ENCODE peak calls at places on chromosomes 16 and 17, in eight cellular contexts. One of them, this sample, is unnamed. For H3K27me3, the result is how much of the 10 kb centered on the place peaks cover.

GRCh38 chr16:56258508-56259424 is 67.5 kb downstream of the GNAO1 start:
- DNase-seq in AG04450: no peak
- DNase-seq in spleen: no peak
- DNase-seq in uterus: no peak
- DNase-seq in H9: no peak
- DNase-seq in brain microvascular endothelial cell: no peak
- DNase-seq in Peyer's patch: no peak
- DNase-seq in body of pancreas: no peak
- DNase-seq in this sample: no peak

GRCh38 chr17:37322106-37322505 is 53.7 kb upstream of the C17orf78 start:
- DNase-seq in body of pancreas: no peak
- DNase-seq in AG04450: no peak
- DNase-seq in spleen: no peak
- DNase-seq in uterus: no peak
- DNase-seq in Peyer's patch: no peak
- DNase-seq in H9: no peak
- DNase-seq in brain microvascular endothelial cell: no peak
- DNase-seq in this sample: no peak

GRCh38 chr17:31310260-31310659 is 3.6 kb downstream of the EVI2B start:
- DNase-seq in brain microvascular endothelial cell: no peak
- DNase-seq in body of pancreas: no peak
- DNase-seq in H9: no peak
- DNase-seq in AG04450: no peak
- DNase-seq in Peyer's patch: peak
- DNase-seq in spleen: no peak
- DNase-seq in uterus: no peak
- DNase-seq in this sample: no peak

GRCh38 chr17:72684405-72685020 is 408.0 kb downstream of the SLC39A11 start:
- DNase-seq in spleen: no peak
- DNase-seq in brain microvascular endothelial cell: no peak
- DNase-seq in Peyer's patch: no peak
- DNase-seq in AG04450: no peak
- DNase-seq in uterus: no peak
- DNase-seq in H9: no peak
- DNase-seq in body of pancreas: no peak
- DNase-seq in this sample: no peak

GRCh38 chr17:6365187-6365943 is 69.6 kb downstream of the AIPL1 start:
- DNase-seq in uterus: no peak
- DNase-seq in H9: no peak
- DNase-seq in Peyer's patch: no peak
- DNase-seq in body of pancreas: no peak
- DNase-seq in spleen: no peak
- DNase-seq in AG04450: peak
- DNase-seq in brain microvascular endothelial cell: no peak
- DNase-seq in this sample: no peak

GRCh38 chr17:1147664-1148063 is 32.1 kb downstream of the ABR start:
- DNase-seq in Peyer's patch: peak
- DNase-seq in brain microvascular endothelial cell: peak
- DNase-seq in AG04450: no peak
- DNase-seq in H9: peak
- DNase-seq in spleen: no peak
- DNase-seq in body of pancreas: peak
- DNase-seq in uterus: no peak
- DNase-seq in this sample: peak

GRCh38 chr17:68133370-68134045 is 98.0 kb downstream of the KPNA2 start:
- DNase-seq in H9: peak
- DNase-seq in spleen: no peak
- DNase-seq in Peyer's patch: no peak
- DNase-seq in AG04450: no peak
- DNase-seq in uterus: no peak
- DNase-seq in body of pancreas: no peak
- DNase-seq in brain microvascular endothelial cell: no peak
- DNase-seq in this sample: peak

GRCh38 chr16:84706856-84707255 is 7.1 kb downstream of the USP10 start:
- DNase-seq in body of pancreas: no peak
- DNase-seq in AG04450: no peak
- DNase-seq in H9: no peak
- DNase-seq in uterus: no peak
- DNase-seq in spleen: no peak
- DNase-seq in brain microvascular endothelial cell: no peak
- DNase-seq in Peyer's patch: no peak
- DNase-seq in this sample: no peak

GRCh38 chr17:29140631-29141483 is 39.3 kb downstream of the MYO18A start:
- DNase-seq in AG04450: no peak
- DNase-seq in body of pancreas: no peak
- DNase-seq in H9: no peak
- DNase-seq in brain microvascular endothelial cell: no peak
- DNase-seq in Peyer's patch: peak
- DNase-seq in spleen: peak
- DNase-seq in uterus: no peak
- DNase-seq in this sample: no peak

GRCh38 chr16:85902366-85903155 is 3.6 kb downstream of the IRF8 start:
- DNase-seq in H9: no peak
- DNase-seq in AG04450: no peak
- DNase-seq in body of pancreas: no peak
- DNase-seq in uterus: no peak
- DNase-seq in brain microvascular endothelial cell: no peak
- DNase-seq in Peyer's patch: peak
- DNase-seq in spleen: peak
- DNase-seq in this sample: peak

GRCh38 chr16:2842340-2843000 is 12.4 kb downstream of the ZG16B start:
- DNase-seq in Peyer's patch: peak
- DNase-seq in brain microvascular endothelial cell: no peak
- DNase-seq in body of pancreas: peak
- DNase-seq in spleen: peak
- DNase-seq in H9: peak
- DNase-seq in AG04450: no peak
- DNase-seq in uterus: peak
- DNase-seq in this sample: peak

GRCh38 chr16:21101631-21102420 is 48.8 kb downstream of the DNAH3 start:
- DNase-seq in brain microvascular endothelial cell: peak
- DNase-seq in H9: peak
- DNase-seq in uterus: no peak
- DNase-seq in AG04450: no peak
- DNase-seq in spleen: no peak
- DNase-seq in Peyer's patch: peak
- DNase-seq in body of pancreas: no peak
- DNase-seq in this sample: peak

GRCh38 chr17:2929881-2930533 is 133.4 kb downstream of the OR1D5 start:
- DNase-seq in H9: peak
- DNase-seq in uterus: no peak
- DNase-seq in brain microvascular endothelial cell: peak
- DNase-seq in Peyer's patch: peak
- DNase-seq in spleen: no peak
- DNase-seq in body of pancreas: peak
- DNase-seq in AG04450: no peak
- DNase-seq in this sample: peak

GRCh38 chr16:66416136-66416535 is 11.0 kb upstream of the BEAN1 start:
- DNase-seq in H9: no peak
- DNase-seq in Peyer's patch: no peak
- DNase-seq in body of pancreas: no peak
- DNase-seq in AG04450: no peak
- DNase-seq in spleen: no peak
- DNase-seq in brain microvascular endothelial cell: no peak
- DNase-seq in uterus: no peak
- DNase-seq in this sample: no peak
- H3K27me3 ChIP-seq in H9: under half
- H3K27me3 ChIP-seq in Peyer's patch: under half
- H3K27me3 ChIP-seq in body of pancreas: under half
- H3K27me3 ChIP-seq in AG04450: under half
- H3K27me3 ChIP-seq in spleen: under half
- H3K27me3 ChIP-seq in brain microvascular endothelial cell: under half
- H3K27me3 ChIP-seq in uterus: under half
- H3K27me3 ChIP-seq in this sample: under half

DNA sequence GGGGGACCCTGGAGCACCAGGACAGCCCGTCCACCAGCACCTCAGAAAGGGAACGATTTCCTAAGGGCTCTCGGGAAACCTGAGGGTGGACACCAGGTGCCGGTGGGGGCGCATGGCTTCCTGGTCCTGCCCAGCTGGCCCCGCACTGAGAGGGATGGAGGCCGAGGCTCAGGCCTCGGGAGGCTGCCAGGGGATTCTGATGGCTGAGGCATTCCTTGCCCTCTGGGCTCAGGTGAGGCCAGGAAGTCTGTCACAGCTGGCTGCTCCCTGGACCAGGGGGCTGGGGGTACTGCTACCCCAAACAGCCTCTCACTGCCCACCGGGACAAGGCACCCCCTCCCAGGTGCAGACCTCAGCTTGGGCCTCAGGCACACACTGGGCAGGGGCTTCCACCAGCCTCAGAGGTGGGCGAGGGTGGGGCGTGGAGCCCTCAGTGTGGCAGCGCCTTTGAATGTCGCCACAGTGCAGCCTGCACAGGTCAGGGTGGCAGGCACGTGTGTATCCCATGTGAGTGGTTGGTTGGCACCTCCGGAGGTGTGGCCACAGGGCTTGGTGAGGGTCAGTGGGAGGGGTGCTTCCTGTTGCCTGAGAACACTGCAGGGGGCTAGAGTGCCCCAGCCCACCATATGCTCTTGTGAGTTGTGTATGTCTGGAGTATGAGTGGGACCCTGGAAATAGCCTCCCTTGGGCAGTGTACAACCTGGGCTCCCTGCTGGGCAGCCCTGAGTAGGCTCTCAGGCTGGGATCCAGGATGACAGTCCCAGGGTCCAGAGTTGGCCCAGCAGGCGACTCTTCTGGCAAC is 3.9 kb upstream of the FSCN2 start:
- DNase-seq in AG04450: no peak
- DNase-seq in body of pancreas: no peak
- DNase-seq in brain microvascular endothelial cell: no peak
- DNase-seq in H9: no peak
- DNase-seq in spleen: no peak
- DNase-seq in Peyer's patch: no peak
- DNase-seq in uterus: no peak
- DNase-seq in this sample: no peak
- H3K27me3 ChIP-seq in AG04450: under half
- H3K27me3 ChIP-seq in body of pancreas: under half
- H3K27me3 ChIP-seq in brain microvascular endothelial cell: under half
- H3K27me3 ChIP-seq in H9: under half
- H3K27me3 ChIP-seq in spleen: under half
- H3K27me3 ChIP-seq in Peyer's patch: under half
- H3K27me3 ChIP-seq in uterus: under half
- H3K27me3 ChIP-seq in this sample: under half

GRCh38 chr16:68646948-68647659 is 2.0 kb downstream of the CDH3 start:
- DNase-seq in uterus: no peak
- DNase-seq in spleen: no peak
- DNase-seq in Peyer's patch: no peak
- DNase-seq in body of pancreas: no peak
- DNase-seq in AG04450: no peak
- DNase-seq in H9: no peak
- DNase-seq in brain microvascular endothelial cell: no peak
- DNase-seq in this sample: no peak
- H3K27me3 ChIP-seq in uterus: under half
- H3K27me3 ChIP-seq in spleen: half or more
- H3K27me3 ChIP-seq in Peyer's patch: under half
- H3K27me3 ChIP-seq in body of pancreas: under half
- H3K27me3 ChIP-seq in AG04450: half or more
- H3K27me3 ChIP-seq in H9: under half
- H3K27me3 ChIP-seq in brain microvascular endothelial cell: under half
- H3K27me3 ChIP-seq in this sample: under half

GRCh38 chr16:1273816-1274215 is 17.9 kb downstream of the TPSD1 start:
- DNase-seq in body of pancreas: no peak
- DNase-seq in Peyer's patch: no peak
- DNase-seq in H9: no peak
- DNase-seq in spleen: no peak
- DNase-seq in brain microvascular endothelial cell: no peak
- DNase-seq in AG04450: no peak
- DNase-seq in uterus: no peak
- DNase-seq in this sample: no peak
- H3K27me3 ChIP-seq in body of pancreas: under half
- H3K27me3 ChIP-seq in Peyer's patch: under half
- H3K27me3 ChIP-seq in H9: under half
- H3K27me3 ChIP-seq in spleen: under half
- H3K27me3 ChIP-seq in brain microvascular endothelial cell: under half
- H3K27me3 ChIP-seq in AG04450: under half
- H3K27me3 ChIP-seq in uterus: under half
- H3K27me3 ChIP-seq in this sample: under half

DNA sequence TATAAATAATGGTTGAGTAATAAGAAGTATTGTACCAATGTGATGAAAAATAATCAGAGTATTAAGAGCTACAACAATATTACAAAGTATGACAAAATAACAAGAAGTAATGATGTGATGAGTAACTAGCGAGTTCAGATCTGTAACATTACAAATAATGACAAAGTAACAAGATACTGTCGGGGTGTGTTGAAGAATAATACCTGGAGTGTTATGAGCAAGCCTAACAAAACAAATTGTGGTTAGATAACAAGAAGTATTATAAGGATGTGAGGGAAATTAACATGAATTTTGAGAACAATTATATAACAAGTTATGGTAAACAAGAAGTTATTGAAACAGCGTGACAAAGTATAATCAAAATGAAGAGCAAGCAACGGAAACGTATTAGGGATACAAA is 1.3 kb downstream of the TBX4 start:
- DNase-seq in H9: no peak
- DNase-seq in AG04450: no peak
- DNase-seq in spleen: no peak
- DNase-seq in uterus: no peak
- DNase-seq in Peyer's patch: no peak
- DNase-seq in body of pancreas: no peak
- DNase-seq in brain microvascular endothelial cell: no peak
- DNase-seq in this sample: no peak
- H3K27me3 ChIP-seq in H9: half or more
- H3K27me3 ChIP-seq in AG04450: half or more
- H3K27me3 ChIP-seq in spleen: half or more
- H3K27me3 ChIP-seq in uterus: half or more
- H3K27me3 ChIP-seq in Peyer's patch: half or more
- H3K27me3 ChIP-seq in body of pancreas: under half
- H3K27me3 ChIP-seq in brain microvascular endothelial cell: half or more
- H3K27me3 ChIP-seq in this sample: half or more

DNA sequence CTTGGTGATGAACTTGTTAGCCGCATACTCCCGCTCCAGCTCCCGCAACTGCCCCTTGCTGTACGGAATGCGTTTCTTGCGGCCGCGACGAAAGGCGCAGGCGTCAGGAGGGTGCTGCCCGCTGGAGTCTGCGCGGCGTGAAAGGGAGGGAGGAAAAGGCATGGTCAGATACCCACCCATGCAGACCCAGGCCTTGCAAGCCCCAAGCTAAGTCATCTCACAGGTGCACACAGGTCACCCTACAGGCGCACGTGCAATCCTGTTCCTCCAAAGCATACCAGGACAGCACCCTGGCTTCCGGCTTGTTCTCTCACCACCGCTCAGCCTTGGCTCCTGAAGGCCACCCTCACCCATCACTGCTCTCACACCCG is 1.6 kb downstream of the HOXB13 start:
- DNase-seq in H9: no peak
- DNase-seq in uterus: no peak
- DNase-seq in body of pancreas: no peak
- DNase-seq in spleen: no peak
- DNase-seq in AG04450: no peak
- DNase-seq in brain microvascular endothelial cell: no peak
- DNase-seq in Peyer's patch: no peak
- DNase-seq in this sample: peak
- H3K27me3 ChIP-seq in H9: half or more
- H3K27me3 ChIP-seq in uterus: half or more
- H3K27me3 ChIP-seq in body of pancreas: half or more
- H3K27me3 ChIP-seq in spleen: half or more
- H3K27me3 ChIP-seq in AG04450: half or more
- H3K27me3 ChIP-seq in brain microvascular endothelial cell: half or more
- H3K27me3 ChIP-seq in Peyer's patch: half or more
- H3K27me3 ChIP-seq in this sample: half or more